ENCODE peak calls at places on chromosomes 2 and 18, in six cellular contexts. One of them, this sample, is unnamed.

GRCh38 chr18:9811978-9812377 is 73.8 kb upstream of the TXNDC2 start:
- DNase-seq in NCI-H345: no peak
- DNase-seq in astrocyte of the spinal cord: no peak
- DNase-seq in HT1080: no peak
- DNase-seq in stimulated activated CD4-positive, alpha-beta T cell treated with anti-CD3 and anti-CD28 coated beads, Interleukin-15, amount 100 ng/mL, for 24 hours: no peak
- DNase-seq in activated T-cell treated with anti-CD3 and anti-CD28 coated beads, Interleukin-2, amount 50 U/mL, for 72 hours: no peak
- DNase-seq in this sample: no peak

GRCh38 chr18:32308493-32309120 is 118.8 kb downstream of the MEP1B start:
- DNase-seq in NCI-H345: no peak
- DNase-seq in astrocyte of the spinal cord: peak
- DNase-seq in HT1080: peak
- DNase-seq in stimulated activated CD4-positive, alpha-beta T cell treated with anti-CD3 and anti-CD28 coated beads, Interleukin-15, amount 100 ng/mL, for 24 hours: no peak
- DNase-seq in activated T-cell treated with anti-CD3 and anti-CD28 coated beads, Interleukin-2, amount 50 U/mL, for 72 hours: no peak
- DNase-seq in this sample: no peak

GRCh38 chr18:71485578-71485977 is 1058.6 kb downstream of the CBLN2 start:
- DNase-seq in NCI-H345: no peak
- DNase-seq in astrocyte of the spinal cord: peak
- DNase-seq in HT1080: peak
- DNase-seq in stimulated activated CD4-positive, alpha-beta T cell treated with anti-CD3 and anti-CD28 coated beads, Interleukin-15, amount 100 ng/mL, for 24 hours: no peak
- DNase-seq in activated T-cell treated with anti-CD3 and anti-CD28 coated beads, Interleukin-2, amount 50 U/mL, for 72 hours: no peak
- DNase-seq in this sample: no peak

GRCh38 chr2:138155304-138155703 is 191.0 kb downstream of the HNMT start:
- DNase-seq in NCI-H345: no peak
- DNase-seq in astrocyte of the spinal cord: no peak
- DNase-seq in HT1080: no peak
- DNase-seq in stimulated activated CD4-positive, alpha-beta T cell treated with anti-CD3 and anti-CD28 coated beads, Interleukin-15, amount 100 ng/mL, for 24 hours: no peak
- DNase-seq in activated T-cell treated with anti-CD3 and anti-CD28 coated beads, Interleukin-2, amount 50 U/mL, for 72 hours: no peak
- DNase-seq in this sample: no peak

GRCh38 chr2:63553049-63553448 is 35.2 kb downstream of the WDPCP start:
- DNase-seq in NCI-H345: no peak
- DNase-seq in astrocyte of the spinal cord: peak
- DNase-seq in HT1080: no peak
- DNase-seq in stimulated activated CD4-positive, alpha-beta T cell treated with anti-CD3 and anti-CD28 coated beads, Interleukin-15, amount 100 ng/mL, for 24 hours: no peak
- DNase-seq in activated T-cell treated with anti-CD3 and anti-CD28 coated beads, Interleukin-2, amount 50 U/mL, for 72 hours: no peak
- DNase-seq in this sample: no peak

GRCh38 chr2:172091626-172092566 is 6.6 kb downstream of the DLX1 start:
- DNase-seq in NCI-H345: no peak
- DNase-seq in astrocyte of the spinal cord: no peak
- DNase-seq in HT1080: no peak
- DNase-seq in stimulated activated CD4-positive, alpha-beta T cell treated with anti-CD3 and anti-CD28 coated beads, Interleukin-15, amount 100 ng/mL, for 24 hours: no peak
- DNase-seq in activated T-cell treated with anti-CD3 and anti-CD28 coated beads, Interleukin-2, amount 50 U/mL, for 72 hours: no peak
- DNase-seq in this sample: no peak

GRCh38 chr2:128809256-128809636 is 490.6 kb upstream of the HS6ST1 start:
- DNase-seq in NCI-H345: no peak
- DNase-seq in astrocyte of the spinal cord: no peak
- DNase-seq in HT1080: no peak
- DNase-seq in stimulated activated CD4-positive, alpha-beta T cell treated with anti-CD3 and anti-CD28 coated beads, Interleukin-15, amount 100 ng/mL, for 24 hours: no peak
- DNase-seq in activated T-cell treated with anti-CD3 and anti-CD28 coated beads, Interleukin-2, amount 50 U/mL, for 72 hours: no peak
- DNase-seq in this sample: no peak

GRCh38 chr2:9336534-9337354 is 86.6 kb downstream of the ITGB1BP1 start:
- DNase-seq in NCI-H345: peak
- DNase-seq in astrocyte of the spinal cord: peak
- DNase-seq in HT1080: peak
- DNase-seq in stimulated activated CD4-positive, alpha-beta T cell treated with anti-CD3 and anti-CD28 coated beads, Interleukin-15, amount 100 ng/mL, for 24 hours: no peak
- DNase-seq in activated T-cell treated with anti-CD3 and anti-CD28 coated beads, Interleukin-2, amount 50 U/mL, for 72 hours: peak
- DNase-seq in this sample: no peak

GRCh38 chr2:129812071-129812470 is 167.4 kb upstream of the RAB6C start:
- DNase-seq in NCI-H345: peak
- DNase-seq in astrocyte of the spinal cord: no peak
- DNase-seq in HT1080: peak
- DNase-seq in stimulated activated CD4-positive, alpha-beta T cell treated with anti-CD3 and anti-CD28 coated beads, Interleukin-15, amount 100 ng/mL, for 24 hours: peak
- DNase-seq in activated T-cell treated with anti-CD3 and anti-CD28 coated beads, Interleukin-2, amount 50 U/mL, for 72 hours: no peak
- DNase-seq in this sample: no peak

GRCh38 chr18:38022247-38022646 is 456.6 kb upstream of the CELF4 start:
- DNase-seq in NCI-H345: no peak
- DNase-seq in astrocyte of the spinal cord: no peak
- DNase-seq in HT1080: no peak
- DNase-seq in stimulated activated CD4-positive, alpha-beta T cell treated with anti-CD3 and anti-CD28 coated beads, Interleukin-15, amount 100 ng/mL, for 24 hours: no peak
- DNase-seq in activated T-cell treated with anti-CD3 and anti-CD28 coated beads, Interleukin-2, amount 50 U/mL, for 72 hours: no peak
- DNase-seq in this sample: no peak

GRCh38 chr2:66693007-66693965 is 258.4 kb downstream of the MEIS1 start:
- DNase-seq in NCI-H345: no peak
- DNase-seq in astrocyte of the spinal cord: no peak
- DNase-seq in HT1080: no peak
- DNase-seq in stimulated activated CD4-positive, alpha-beta T cell treated with anti-CD3 and anti-CD28 coated beads, Interleukin-15, amount 100 ng/mL, for 24 hours: no peak
- DNase-seq in activated T-cell treated with anti-CD3 and anti-CD28 coated beads, Interleukin-2, amount 50 U/mL, for 72 hours: no peak
- DNase-seq in this sample: no peak

This sample was measured in activated CD4-positive, alpha-beta memory T cell treated with anti-CD3 and anti-CD28 coated beads, Interleukin-2, amount 10 ng/mL, durations not matched to agents 7 days and 5 days.